ENCODE peak calls at places on chromosomes 16 and 17, in five cellular contexts. A is hypothalamus; L is stimulated activated CD4-positive, alpha-beta T cell treated with anti-CD3 and anti-CD28 coated beads, Interleukin-1b, Interleukin-23, amount 100 ng/mL, for 24 hours; B is HTR-8/SVneo; Y is suprapubic skin. G is an unnamed sample.

GRCh38 chr16:57723170-57723569 is 12.4 kb upstream of the KATNB1 start:
- DNase-seq in A (no peak), B (no peak), Y (no peak), L (no peak), G (no peak)

GRCh38 chr16:73022534-73022933 is 25.4 kb downstream of the ZFHX3 start:
- DNase-seq in A (no peak), B (no peak), Y (no peak), L (no peak), G (no peak)

GRCh38 chr16:85573696-85574641 is 39.2 kb upstream of the GSE1 start:
- DNase-seq in Y (no peak), L (no peak), B (no peak), A (no peak), G (no peak)

GRCh38 chr16:86371083-86371803 is 139.1 kb upstream of the FOXF1 start:
- DNase-seq in L (no peak), A (no peak), B (no peak), Y (no peak), G (no peak)

GRCh38 chr16:56576585-56577299 is 11.9 kb downstream of the MT4 start:
- DNase-seq in L (peak), B (peak), A (no peak), Y (peak), G (peak)

GRCh38 chr16:3304370-3304769 is 860 bp downstream of the TIGD7 start:
- DNase-seq in L (no peak), Y (no peak), B (no peak), A (no peak), G (no peak)

GRCh38 chr17:77869665-77870132 is 88.8 kb upstream of the TNRC6C start:
- DNase-seq in Y (no peak), B (no peak), A (no peak), L (no peak), G (no peak)

GRCh38 chr16:1265826-1266225 is 10.0 kb downstream of the TPSD1 start:
- DNase-seq in L (no peak), B (no peak), A (no peak), Y (peak), G (no peak)

GRCh38 chr17:64217249-64217652 is 45.8 kb downstream of the TEX2 start:
- DNase-seq in B (no peak), A (peak), L (no peak), Y (no peak), G (no peak)

GRCh38 chr16:84498859-84499620 is 5.4 kb downstream of the MEAK7 start:
- DNase-seq in Y (no peak), A (no peak), L (no peak), B (no peak), G (no peak)

GRCh38 chr17:48544356-48545021 is 420 bp downstream of the HOXB2 start:
- DNase-seq in A (no peak), B (peak), L (no peak), Y (peak), G (no peak)

GRCh38 chr17:44757045-44757917 is 1.5 kb upstream of the ADAM11 start:
- DNase-seq in B (no peak), Y (no peak), A (no peak), L (no peak), G (no peak)

GRCh38 chr17:58278661-58279015 is 2.1 kb downstream of the MPO start:
- DNase-seq in A (no peak), L (no peak), Y (no peak), B (no peak), G (no peak)

GRCh38 chr16:1899641-1900451 is 18.4 kb downstream of the HS3ST6 start:
- DNase-seq in B (no peak), L (no peak), A (no peak), Y (no peak), G (no peak)

GRCh38 chr17:69430488-69430887 is 16.0 kb downstream of the MAP2K6 start:
- DNase-seq in B (no peak), L (no peak), Y (no peak), A (no peak), G (no peak)

GRCh38 chr17:71430281-71430680 is 690.5 kb upstream of the SOX9 start:
- DNase-seq in L (no peak), Y (no peak), A (no peak), B (no peak), G (no peak)

GRCh38 chr17:75998327-75998795 is 2.3 kb upstream of the CDK3 start:
- DNase-seq in L (no peak), A (no peak), Y (no peak), B (no peak), G (no peak)

GRCh38 chr17:3556239-3556904 is 1.2 kb downstream of the TRPV3 start:
- DNase-seq in B (no peak), L (no peak), Y (no peak), A (no peak), G (no peak)

G was measured in activated gamma-delta T cell treated with anti-CD3 and anti-CD28 coated beads, Interleukin-2, amount 50 U/mL, for 16 hours.